ENCODE peak calls at places on chromosome 1, in four cellular contexts. R is heart left ventricle, C is natural killer cell, S is tibial nerve. L is an unnamed sample.

GRCh38 chr1:189962171-189962570 is 515.5 kb downstream of the BRINP3 start:
- DNase-seq in R (no peak), C (no peak), S (no peak), L (no peak)

GRCh38 chr1:21814241-21814918 is 2.3 kb downstream of the LDLRAD2 start:
- DNase-seq in R (peak), C (peak), S (no peak), L (no peak)

GRCh38 chr1:153395136-153395685 is 4.3 kb upstream of the S100A8 start:
- DNase-seq in R (no peak), C (no peak), S (no peak), L (no peak)

GRCh38 chr1:6588128-6588892 is 8.5 kb downstream of the ZBTB48 start:
- DNase-seq in R (no peak), C (no peak), S (no peak), L (no peak)

GRCh38 chr1:152623203-152623844 is 421 bp upstream of the LCE3A start:
- DNase-seq in R (peak), C (no peak), S (no peak), L (no peak)

GRCh38 chr1:196115641-196116040 is 492.6 kb downstream of the KCNT2 start:
- DNase-seq in R (peak), C (no peak), S (peak), L (no peak)

GRCh38 chr1:201051399-201051798 is 27.9 kb upstream of the KIF21B start:
- DNase-seq in R (no peak), C (no peak), S (no peak), L (no peak)

GRCh38 chr1:234107416-234108021 is 203.0 kb downstream of the SLC35F3 start:
- DNase-seq in R (no peak), C (no peak), S (no peak), L (no peak)

GRCh38 chr1:153786038-153786790 is 11.0 kb downstream of the SLC27A3 start:
- DNase-seq in R (no peak), C (no peak), S (no peak), L (no peak)

GRCh38 chr1:175341631-175342429 is 149.3 kb upstream of the KIAA0040 start:
- DNase-seq in R (no peak), C (no peak), S (no peak), L (no peak)

GRCh38 chr1:175343945-175344344 is 151.4 kb upstream of the KIAA0040 start:
- DNase-seq in R (no peak), C (no peak), S (no peak), L (no peak)

GRCh38 chr1:175338447-175339135 is 146.0 kb upstream of the KIAA0040 start:
- DNase-seq in R (no peak), C (peak), S (no peak), L (no peak)
- TF ChIP-seq CTCF in R (peak), C (peak), S (peak), L (peak)

DNA sequence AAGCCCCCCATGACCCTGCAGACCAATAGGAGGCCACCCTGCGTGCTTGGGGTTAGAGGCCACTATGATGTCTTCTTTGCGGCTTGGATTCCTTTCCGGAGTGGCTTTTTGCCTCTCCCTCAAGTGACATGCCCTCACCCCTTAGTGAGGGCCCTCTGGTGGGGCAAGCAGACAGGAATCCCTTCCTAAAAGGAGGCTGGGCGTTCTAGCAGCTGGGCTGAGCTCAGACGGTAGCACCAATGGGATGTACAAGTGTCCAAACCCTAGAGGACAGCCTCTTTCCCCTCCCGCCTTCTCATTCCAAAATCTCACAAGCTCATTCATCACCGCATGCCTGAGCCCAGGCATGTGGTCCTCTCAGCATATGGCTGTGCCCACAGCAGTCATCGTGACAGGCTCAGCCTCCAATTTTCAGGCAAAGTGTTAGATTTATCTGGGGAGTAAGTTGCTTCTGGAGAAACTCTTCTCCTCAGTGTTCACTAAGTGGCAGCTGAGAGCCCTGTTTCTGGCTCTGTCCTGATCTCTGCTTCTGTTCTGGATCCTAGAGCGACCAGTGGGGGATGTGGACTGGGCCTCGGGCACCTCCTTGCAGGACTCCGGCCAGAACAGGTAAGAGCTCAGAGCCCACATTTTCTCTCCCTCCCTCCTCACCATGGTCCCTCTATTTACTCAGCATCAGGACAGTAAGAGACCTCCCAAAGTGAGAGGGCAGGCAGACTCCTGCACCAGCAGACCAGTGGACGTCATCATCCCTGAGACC is 4.8 kb downstream of the KIAA1614 start:
- DNase-seq in R (no peak), C (no peak), S (no peak), L (no peak)
- TF ChIP-seq CTCF in R (no peak), C (no peak), S (no peak), L (no peak)

DNA sequence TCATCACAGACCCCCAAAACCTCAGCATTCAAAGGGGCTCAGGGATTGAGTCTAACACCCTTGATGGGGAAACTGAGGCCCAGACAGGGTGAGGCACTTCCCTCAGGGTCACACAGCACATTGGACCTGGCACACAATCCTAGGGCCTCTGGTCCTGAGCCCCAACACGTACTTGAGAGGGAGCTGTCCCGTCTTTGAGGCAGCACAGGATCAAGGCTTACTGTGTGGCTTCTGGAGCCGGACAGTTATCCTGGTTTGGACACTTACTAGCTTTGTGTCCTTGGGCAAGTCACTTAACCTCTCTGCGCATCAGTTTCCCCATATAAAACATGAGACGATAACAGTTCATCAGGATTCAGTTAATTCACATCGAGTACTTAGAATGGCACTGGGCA is 26.5 kb downstream of the RUNX3 start:
- DNase-seq in R (no peak), C (no peak), S (no peak), L (no peak)
- TF ChIP-seq CTCF in R (no peak), C (no peak), S (no peak), L (no peak)

DNA sequence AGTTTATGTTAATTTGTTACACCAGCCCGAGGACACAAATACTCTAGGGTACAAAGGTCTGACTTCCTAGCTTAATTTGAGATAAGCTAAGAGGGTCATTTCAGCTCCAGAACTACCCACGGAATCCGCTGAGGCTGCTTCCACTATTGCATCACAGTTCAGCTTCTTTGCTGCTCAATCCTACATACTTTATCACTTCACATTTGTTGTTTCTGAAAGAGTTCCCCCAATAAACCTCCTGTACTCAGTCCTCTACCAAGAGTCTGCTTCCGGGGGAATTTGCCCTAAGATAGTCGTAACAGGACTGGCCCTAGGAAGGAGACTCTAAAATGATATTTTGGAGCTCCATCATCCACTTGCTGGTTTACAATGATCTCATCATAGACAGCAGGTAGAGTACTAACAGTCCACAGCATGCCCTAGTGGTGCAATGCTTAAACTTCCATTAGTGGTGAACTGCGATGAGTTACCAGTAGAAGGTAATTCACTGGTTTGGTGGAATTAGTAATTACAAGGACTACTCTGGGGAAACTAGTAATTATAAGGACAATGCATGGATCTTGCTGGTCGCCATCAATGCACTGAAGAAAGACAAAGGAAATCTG is 229.3 kb downstream of the USH2A start:
- DNase-seq in R (no peak), C (no peak), S (no peak), L (no peak)
- TF ChIP-seq CTCF in R (no peak), C (no peak), S (no peak), L (no peak)

GRCh38 chr1:94527447-94528031 is 14.0 kb downstream of the F3 start:
- DNase-seq in R (no peak), C (no peak), S (no peak), L (no peak)
- TF ChIP-seq CTCF in R (no peak), C (no peak), S (no peak), L (no peak)

DNA sequence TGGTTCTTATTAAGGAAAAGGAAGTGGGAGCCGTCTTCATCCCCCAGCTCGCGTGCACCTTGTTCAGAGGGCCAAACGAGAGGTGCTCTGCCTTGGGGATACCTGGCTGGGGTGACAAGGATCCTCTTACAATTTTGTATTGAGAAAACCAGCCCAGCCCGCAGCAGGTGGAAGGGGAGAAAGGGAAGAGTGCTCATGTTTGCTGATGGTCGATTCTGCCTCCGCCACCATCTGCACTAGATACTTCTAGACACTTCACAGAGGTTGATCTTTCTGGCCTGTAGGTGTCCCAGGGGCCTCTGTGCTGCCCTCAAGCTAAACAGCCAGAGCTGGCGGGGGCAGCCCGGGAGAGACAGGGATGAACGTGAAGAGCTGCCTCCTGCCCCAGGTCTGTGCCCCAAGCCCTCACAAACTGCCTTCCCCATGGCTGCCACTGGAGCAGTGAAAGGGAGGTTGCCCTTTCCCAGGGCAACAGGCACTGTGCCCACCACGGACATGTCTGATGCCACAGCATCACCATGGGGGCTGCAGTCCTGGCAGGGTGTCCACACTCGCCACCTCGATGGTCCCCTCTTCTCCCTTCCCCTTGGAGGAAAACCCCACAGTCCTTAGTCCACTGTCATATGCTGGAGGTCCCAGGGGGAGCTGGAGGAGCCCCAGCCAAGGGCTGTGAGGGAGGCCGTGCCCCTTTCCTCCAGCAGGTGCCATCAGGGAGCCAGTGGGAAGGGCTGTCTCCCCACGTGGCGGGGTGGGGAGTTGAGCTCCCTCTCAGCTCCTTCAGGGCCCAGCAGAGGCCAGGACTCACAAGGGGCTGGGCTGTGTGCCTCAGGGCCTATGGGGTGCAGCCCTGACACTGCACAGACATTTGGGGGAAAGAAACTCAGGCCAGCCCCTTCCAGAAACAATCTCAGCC is 8.1 kb downstream of the ADPRS start:
- DNase-seq in R (no peak), C (no peak), S (no peak), L (peak)
- TF ChIP-seq CTCF in R (no peak), C (no peak), S (no peak), L (no peak)

L was measured in CD14-positive monocyte.